ENCODE peak calls at places on chromosomes 7 and 10, in seven cellular contexts. N, K, I, Z, T, R and Q are unnamed samples.

GRCh38 chr7:111384065-111384891 is 178.0 kb downstream of the IMMP2L start:
- DNase-seq in R (no peak), I (no peak), K (no peak), Z (no peak), N (no peak), T (no peak), Q (peak)

GRCh38 chr10:62059424-62059913 is 158.0 kb downstream of the ARID5B start:
- DNase-seq in Z (no peak), N (no peak), I (no peak), K (no peak), R (no peak), T (no peak), Q (no peak)

GRCh38 chr7:209846-210245 is 17.5 kb downstream of the FAM20C start:
- DNase-seq in T (no peak), Z (no peak), R (no peak), N (no peak), K (no peak), I (no peak), Q (no peak)

GRCh38 chr7:158321936-158322615 is 265.5 kb downstream of the PTPRN2 start:
- DNase-seq in K (no peak), T (no peak), R (no peak), I (no peak), Z (no peak), N (no peak), Q (no peak)

GRCh38 chr10:74882831-74883230 is 56.4 kb downstream of the KAT6B start:
- DNase-seq in Z (no peak), R (no peak), N (no peak), K (no peak), I (no peak), T (no peak), Q (no peak)

GRCh38 chr10:93963434-93963833 is 30.3 kb upstream of the PLCE1 start:
- DNase-seq in T (no peak), N (no peak), K (no peak), I (no peak), R (no peak), Z (no peak), Q (no peak)

GRCh38 chr7:5629941-5630340 is 151.5 kb downstream of the RNF216 start:
- DNase-seq in N (no peak), I (no peak), Z (no peak), T (no peak), K (no peak), R (peak), Q (no peak)

GRCh38 chr10:70540789-70541360 is 61.7 kb downstream of the PRF1 start:
- DNase-seq in R (no peak), K (no peak), N (no peak), I (no peak), T (no peak), Z (no peak), Q (no peak)

GRCh38 chr10:46235705-46236536 is 50.9 kb upstream of the ANTXRL start:
- DNase-seq in T (no peak), I (no peak), N (no peak), R (no peak), Z (no peak), K (peak), Q (no peak)